ENCODE peak calls at places on chromosomes 6 and 20, in ten cellular contexts. One of them, this sample, is unnamed.
A peak's percentile ranks its signal among the peaks of the same experiment; 100 is the strongest.

GRCh38 chr20:45908086-45908485 is 3.9 kb downstream of the PLTP start:
- DNase-seq in A549: no peak
- DNase-seq in body of pancreas: no peak
- DNase-seq in heart left ventricle: no peak
- DNase-seq in right lobe of liver: no peak
- DNase-seq in IMR-90: no peak
- DNase-seq in spleen: no peak
- DNase-seq in stomach: no peak
- DNase-seq in ovary: no peak
- DNase-seq in breast epithelium: no peak
- DNase-seq in this sample: no peak

GRCh38 chr20:57399587-57400261 is 8.5 kb downstream of the RBM38 start:
- DNase-seq in spleen: peak; percentile 87
- DNase-seq in ovary: peak; percentile 35
- DNase-seq in right lobe of liver: peak; percentile 64
- DNase-seq in breast epithelium: no peak
- DNase-seq in stomach: peak; percentile 53
- DNase-seq in body of pancreas: no peak
- DNase-seq in heart left ventricle: peak; percentile 69
- DNase-seq in A549: no peak
- DNase-seq in IMR-90: peak; percentile 16
- DNase-seq in this sample: no peak

GRCh38 chr20:21433329-21433890 is 36.1 kb upstream of the NKX2-4 start:
- DNase-seq in A549: no peak
- DNase-seq in heart left ventricle: no peak
- DNase-seq in ovary: no peak
- DNase-seq in right lobe of liver: no peak
- DNase-seq in IMR-90: peak; percentile 31
- DNase-seq in breast epithelium: no peak
- DNase-seq in stomach: no peak
- DNase-seq in body of pancreas: no peak
- DNase-seq in spleen: no peak
- DNase-seq in this sample: no peak

GRCh38 chr20:57037689-57038088 is 228.8 kb downstream of the BMP7 start:
- DNase-seq in A549: no peak
- DNase-seq in breast epithelium: no peak
- DNase-seq in spleen: no peak
- DNase-seq in heart left ventricle: no peak
- DNase-seq in body of pancreas: no peak
- DNase-seq in right lobe of liver: no peak
- DNase-seq in stomach: no peak
- DNase-seq in ovary: no peak
- DNase-seq in IMR-90: no peak
- DNase-seq in this sample: no peak

GRCh38 chr6:13762648-13763441 is 51.2 kb upstream of the RANBP9 start:
- DNase-seq in A549: no peak
- DNase-seq in breast epithelium: no peak
- DNase-seq in ovary: peak; percentile 52
- DNase-seq in IMR-90: peak; percentile 90
- DNase-seq in heart left ventricle: no peak
- DNase-seq in body of pancreas: no peak
- DNase-seq in stomach: no peak
- DNase-seq in right lobe of liver: no peak
- DNase-seq in spleen: no peak
- DNase-seq in this sample: peak; percentile 90

GRCh38 chr6:144467153-144467762 is 182.1 kb downstream of the UTRN start:
- DNase-seq in right lobe of liver: no peak
- DNase-seq in body of pancreas: no peak
- DNase-seq in A549: no peak
- DNase-seq in spleen: no peak
- DNase-seq in heart left ventricle: no peak
- DNase-seq in IMR-90: no peak
- DNase-seq in ovary: no peak
- DNase-seq in stomach: no peak
- DNase-seq in breast epithelium: no peak
- DNase-seq in this sample: no peak

GRCh38 chr6:168018664-168019063 is 21.2 kb downstream of the KIF25 start:
- DNase-seq in ovary: no peak
- DNase-seq in spleen: peak; percentile 47
- DNase-seq in stomach: no peak
- DNase-seq in breast epithelium: no peak
- DNase-seq in heart left ventricle: no peak
- DNase-seq in right lobe of liver: no peak
- DNase-seq in IMR-90: no peak
- DNase-seq in body of pancreas: no peak
- DNase-seq in A549: no peak
- DNase-seq in this sample: peak; percentile 3

GRCh38 chr20:35854697-35855434 is 83.1 kb downstream of the PHF20 start:
- DNase-seq in stomach: no peak
- DNase-seq in right lobe of liver: no peak
- DNase-seq in spleen: no peak
- DNase-seq in A549: no peak
- DNase-seq in breast epithelium: no peak
- DNase-seq in heart left ventricle: no peak
- DNase-seq in ovary: no peak
- DNase-seq in IMR-90: peak; percentile 43
- DNase-seq in body of pancreas: no peak
- DNase-seq in this sample: no peak

GRCh38 chr20:4190792-4191519 is 175.6 kb upstream of the RNF24 start:
- DNase-seq in spleen: peak; percentile 32
- DNase-seq in heart left ventricle: no peak
- DNase-seq in stomach: no peak
- DNase-seq in ovary: no peak
- DNase-seq in body of pancreas: no peak
- DNase-seq in right lobe of liver: no peak
- DNase-seq in breast epithelium: no peak
- DNase-seq in A549: no peak
- DNase-seq in IMR-90: no peak
- DNase-seq in this sample: no peak

GRCh38 chr6:26439552-26440125 is 665 bp upstream of the BTN3A3 start:
- DNase-seq in right lobe of liver: no peak
- DNase-seq in heart left ventricle: no peak
- DNase-seq in breast epithelium: no peak
- DNase-seq in IMR-90: no peak
- DNase-seq in body of pancreas: no peak
- DNase-seq in stomach: no peak
- DNase-seq in A549: no peak
- DNase-seq in ovary: no peak
- DNase-seq in spleen: no peak
- DNase-seq in this sample: no peak

GRCh38 chr6:39360378-39360777 is 37.9 kb upstream of the KCNK16 start:
- DNase-seq in IMR-90: no peak
- DNase-seq in breast epithelium: no peak
- DNase-seq in A549: no peak
- DNase-seq in heart left ventricle: no peak
- DNase-seq in spleen: no peak
- DNase-seq in ovary: no peak
- DNase-seq in body of pancreas: no peak
- DNase-seq in stomach: no peak
- DNase-seq in right lobe of liver: no peak
- DNase-seq in this sample: peak; percentile 66

GRCh38 chr20:53287357-53288042 is 306.1 kb downstream of the ZNF217 start:
- DNase-seq in breast epithelium: no peak
- DNase-seq in IMR-90: no peak
- DNase-seq in stomach: no peak
- DNase-seq in right lobe of liver: no peak
- DNase-seq in body of pancreas: no peak
- DNase-seq in heart left ventricle: no peak
- DNase-seq in A549: no peak
- DNase-seq in spleen: no peak
- DNase-seq in ovary: no peak
- DNase-seq in this sample: no peak

GRCh38 chr6:142746524-142746923 is 198.5 kb downstream of the HIVEP2 start:
- DNase-seq in A549: peak; percentile 7
- DNase-seq in right lobe of liver: no peak
- DNase-seq in IMR-90: peak; percentile 27
- DNase-seq in heart left ventricle: no peak
- DNase-seq in breast epithelium: no peak
- DNase-seq in spleen: no peak
- DNase-seq in stomach: no peak
- DNase-seq in ovary: no peak
- DNase-seq in body of pancreas: no peak
- DNase-seq in this sample: no peak

GRCh38 chr6:33915134-33915533 is 111.3 kb upstream of the MLN start:
- DNase-seq in spleen: no peak
- DNase-seq in heart left ventricle: no peak
- DNase-seq in stomach: peak; percentile 36
- DNase-seq in right lobe of liver: no peak
- DNase-seq in body of pancreas: no peak
- DNase-seq in ovary: no peak
- DNase-seq in breast epithelium: no peak
- DNase-seq in IMR-90: no peak
- DNase-seq in A549: no peak
- DNase-seq in this sample: no peak

GRCh38 chr20:17849901-17850673 is 118.5 kb downstream of the SNX5 start:
- DNase-seq in ovary: peak; percentile 44
- DNase-seq in right lobe of liver: no peak
- DNase-seq in A549: peak; percentile 36
- DNase-seq in spleen: no peak
- DNase-seq in IMR-90: peak; percentile 99
- DNase-seq in body of pancreas: no peak
- DNase-seq in heart left ventricle: peak; percentile 67
- DNase-seq in breast epithelium: no peak
- DNase-seq in stomach: peak; percentile 72
- DNase-seq in this sample: no peak

GRCh38 chr6:100346828-100347227 is 117.9 kb downstream of the SIM1 start:
- DNase-seq in ovary: no peak
- DNase-seq in IMR-90: peak; percentile 76
- DNase-seq in heart left ventricle: no peak
- DNase-seq in breast epithelium: no peak
- DNase-seq in stomach: no peak
- DNase-seq in right lobe of liver: no peak
- DNase-seq in body of pancreas: no peak
- DNase-seq in A549: no peak
- DNase-seq in spleen: no peak
- DNase-seq in this sample: no peak

GRCh38 chr20:61222699-61223098 is 29.4 kb upstream of the CDH4 start:
- DNase-seq in ovary: no peak
- DNase-seq in A549: no peak
- DNase-seq in right lobe of liver: no peak
- DNase-seq in spleen: no peak
- DNase-seq in stomach: no peak
- DNase-seq in heart left ventricle: no peak
- DNase-seq in IMR-90: no peak
- DNase-seq in breast epithelium: no peak
- DNase-seq in body of pancreas: no peak
- DNase-seq in this sample: no peak
- TF ChIP-seq POLR2A in ovary: no peak
- TF ChIP-seq POLR2A in A549: no peak
- TF ChIP-seq POLR2A in right lobe of liver: no peak
- TF ChIP-seq POLR2A in spleen: no peak
- TF ChIP-seq POLR2A in stomach: no peak
- TF ChIP-seq POLR2A in heart left ventricle: no peak
- TF ChIP-seq POLR2A in IMR-90: no peak
- TF ChIP-seq POLR2A in breast epithelium: no peak
- TF ChIP-seq POLR2A in body of pancreas: no peak
- TF ChIP-seq POLR2A in this sample: no peak

GRCh38 chr20:38514947-38515346 is 42.3 kb downstream of the RALGAPB start:
- DNase-seq in ovary: no peak
- DNase-seq in right lobe of liver: no peak
- DNase-seq in body of pancreas: no peak
- DNase-seq in stomach: no peak
- DNase-seq in heart left ventricle: no peak
- DNase-seq in IMR-90: no peak
- DNase-seq in A549: no peak
- DNase-seq in breast epithelium: no peak
- DNase-seq in spleen: no peak
- DNase-seq in this sample: no peak
- H3K4me3 ChIP-seq in ovary: no peak overlapping the region
- H3K4me3 ChIP-seq in right lobe of liver: no peak overlapping the region
- H3K4me3 ChIP-seq in body of pancreas: no peak overlapping the region
- H3K4me3 ChIP-seq in stomach: no peak overlapping the region
- H3K4me3 ChIP-seq in heart left ventricle: no peak overlapping the region
- H3K4me3 ChIP-seq in IMR-90: no peak overlapping the region
- H3K4me3 ChIP-seq in A549: no peak overlapping the region
- H3K4me3 ChIP-seq in breast epithelium: no peak overlapping the region
- H3K4me3 ChIP-seq in spleen: no peak overlapping the region
- H3K4me3 ChIP-seq in this sample: no peak overlapping the region

GRCh38 chr6:117602151-117602898 is at the start of gene GOPC:
- DNase-seq in stomach: peak; percentile 96
- DNase-seq in IMR-90: peak; percentile 98
- DNase-seq in A549: peak; percentile 92
- DNase-seq in ovary: peak; percentile 95
- DNase-seq in body of pancreas: peak; percentile 95
- DNase-seq in heart left ventricle: peak; percentile 96
- DNase-seq in breast epithelium: peak; percentile 91
- DNase-seq in right lobe of liver: peak; percentile 97
- DNase-seq in spleen: peak; percentile 98
- DNase-seq in this sample: peak; percentile 99
- TF ChIP-seq CTCF in stomach: no peak
- TF ChIP-seq CTCF in IMR-90: peak; percentile 15
- TF ChIP-seq CTCF in A549: no peak
- TF ChIP-seq CTCF in ovary: no peak
- TF ChIP-seq CTCF in body of pancreas: no peak
- TF ChIP-seq CTCF in heart left ventricle: no peak
- TF ChIP-seq CTCF in breast epithelium: no peak
- TF ChIP-seq CTCF in right lobe of liver: no peak
- TF ChIP-seq CTCF in spleen: no peak
- TF ChIP-seq CTCF in this sample: peak; percentile 6

GRCh38 chr6:19838442-19839236 is 1.5 kb downstream of the ID4 start:
- DNase-seq in stomach: peak; percentile 74
- DNase-seq in breast epithelium: peak; percentile 59
- DNase-seq in IMR-90: peak; percentile 11
- DNase-seq in spleen: no peak
- DNase-seq in body of pancreas: peak; percentile 70
- DNase-seq in ovary: no peak
- DNase-seq in right lobe of liver: peak; percentile 45
- DNase-seq in A549: peak; percentile 4
- DNase-seq in heart left ventricle: peak; percentile 12
- DNase-seq in this sample: peak; percentile 37
- TF ChIP-seq POLR2A in stomach: no peak
- TF ChIP-seq POLR2A in breast epithelium: peak; percentile 23
- TF ChIP-seq POLR2A in IMR-90: peak; percentile 33
- TF ChIP-seq POLR2A in spleen: no peak
- TF ChIP-seq POLR2A in body of pancreas: peak; percentile 83
- TF ChIP-seq POLR2A in ovary: no peak
- TF ChIP-seq POLR2A in right lobe of liver: no peak
- TF ChIP-seq POLR2A in A549: no peak
- TF ChIP-seq POLR2A in heart left ventricle: no peak
- TF ChIP-seq POLR2A in this sample: no peak

GRCh38 chr6:119148825-119149525 is 70.5 kb upstream of the FAM184A start:
- DNase-seq in IMR-90: peak; percentile 51
- DNase-seq in right lobe of liver: no peak
- DNase-seq in breast epithelium: no peak
- DNase-seq in A549: no peak
- DNase-seq in heart left ventricle: no peak
- DNase-seq in stomach: no peak
- DNase-seq in body of pancreas: no peak
- DNase-seq in spleen: no peak
- DNase-seq in ovary: no peak
- DNase-seq in this sample: no peak
- H3K4me3 ChIP-seq in IMR-90: no peak overlapping the region
- H3K4me3 ChIP-seq in right lobe of liver: no peak overlapping the region
- H3K4me3 ChIP-seq in breast epithelium: peak overlapping the region; percentile 40
- H3K4me3 ChIP-seq in A549: no peak overlapping the region
- H3K4me3 ChIP-seq in heart left ventricle: no peak overlapping the region
- H3K4me3 ChIP-seq in stomach: no peak overlapping the region
- H3K4me3 ChIP-seq in body of pancreas: no peak overlapping the region
- H3K4me3 ChIP-seq in spleen: no peak overlapping the region
- H3K4me3 ChIP-seq in ovary: no peak overlapping the region
- H3K4me3 ChIP-seq in this sample: no peak overlapping the region

GRCh38 chr6:136136274-136136673 is 113.8 kb downstream of the MTFR2 start:
- DNase-seq in spleen: no peak
- DNase-seq in ovary: no peak
- DNase-seq in A549: no peak
- DNase-seq in right lobe of liver: no peak
- DNase-seq in body of pancreas: no peak
- DNase-seq in heart left ventricle: no peak
- DNase-seq in stomach: no peak
- DNase-seq in breast epithelium: no peak
- DNase-seq in IMR-90: no peak
- DNase-seq in this sample: no peak
- TF ChIP-seq CTCF in spleen: no peak
- TF ChIP-seq CTCF in ovary: no peak
- TF ChIP-seq CTCF in A549: no peak
- TF ChIP-seq CTCF in right lobe of liver: no peak
- TF ChIP-seq CTCF in body of pancreas: no peak
- TF ChIP-seq CTCF in heart left ventricle: no peak
- TF ChIP-seq CTCF in stomach: no peak
- TF ChIP-seq CTCF in breast epithelium: no peak
- TF ChIP-seq CTCF in IMR-90: no peak
- TF ChIP-seq CTCF in this sample: no peak